ENCODE peak calls at places on chromosomes 16 and 17, in six cellular contexts. L is stomach; H is PC-9; E is neural progenitor cell; R is CD8-positive, alpha-beta T cell; D is GM13977. U is an unnamed sample.

GRCh38 chr17:57391076-57391825 is 134.9 kb downstream of the MSI2 start:
- DNase-seq in L (no peak), H (no peak), D (no peak), R (no peak), E (no peak), U (no peak)

GRCh38 chr16:67719778-67720144 is 645 bp upstream of the GFOD2 start:
- DNase-seq in D (peak), H (no peak), E (peak), R (no peak), L (no peak), U (no peak)

GRCh38 chr17:48915459-48916282 is 7.5 kb downstream of the UBE2Z start:
- DNase-seq in L (peak), D (peak), H (peak), R (no peak), E (no peak), U (peak)

GRCh38 chr17:40956401-40957254 is 10.1 kb downstream of the KRT39 start:
- DNase-seq in D (no peak), L (no peak), E (no peak), H (peak), R (no peak), U (no peak)

GRCh38 chr17:41620583-41621434 is 3.6 kb downstream of the KRT17 start:
- DNase-seq in R (no peak), E (no peak), L (no peak), H (no peak), D (no peak), U (no peak)

GRCh38 chr17:27222515-27222914 is 71.4 kb upstream of the WSB1 start:
- DNase-seq in E (no peak), L (no peak), R (no peak), H (no peak), D (no peak), U (no peak)

GRCh38 chr17:12519956-12520594 is 145.6 kb upstream of the MYOCD start:
- DNase-seq in L (no peak), D (no peak), E (no peak), R (no peak), H (no peak), U (no peak)

GRCh38 chr17:77503293-77503655 is 362.5 kb downstream of the SEC14L1 start:
- DNase-seq in E (no peak), L (no peak), H (no peak), D (no peak), R (no peak), U (no peak)

GRCh38 chr17:35373532-35373983 is at the start of gene SLFN11:
- DNase-seq in E (peak), H (no peak), L (peak), R (peak), D (peak), U (peak)

GRCh38 chr17:14359251-14359939 is 58.5 kb downstream of the HS3ST3B1 start:
- DNase-seq in H (no peak), L (no peak), R (no peak), D (no peak), E (no peak), U (peak)

GRCh38 chr17:69147460-69147859 is 5.8 kb upstream of the ABCA6 start:
- DNase-seq in H (no peak), E (no peak), R (no peak), L (no peak), D (no peak), U (no peak)

GRCh38 chr17:64009571-64010402 is 10.6 kb downstream of the ICAM2 start:
- DNase-seq in E (no peak), R (no peak), D (no peak), L (no peak), H (peak), U (no peak)

GRCh38 chr16:54503011-54503410 is 216.4 kb upstream of the IRX3 start:
- DNase-seq in H (no peak), R (no peak), L (no peak), E (no peak), D (no peak), U (no peak)

GRCh38 chr16:84600343-84601229 is 17.3 kb downstream of the COTL1 start:
- DNase-seq in H (no peak), L (no peak), D (peak), E (no peak), R (no peak), U (peak)

GRCh38 chr16:68216240-68216639 is 19.7 kb downstream of the ESRP2 start:
- DNase-seq in H (no peak), D (no peak), E (no peak), L (no peak), R (no peak), U (no peak)

GRCh38 chr17:51759260-51759659 is 399.3 kb downstream of the CA10 start:
- DNase-seq in R (no peak), L (no peak), D (no peak), H (no peak), E (no peak), U (no peak)

GRCh38 chr17:18179804-18180203 is 3.8 kb upstream of the ALKBH5 start:
- DNase-seq in D (no peak), H (no peak), E (no peak), L (no peak), R (no peak), U (no peak)

GRCh38 chr16:71358464-71359031 is at the start of gene CALB2:
- DNase-seq in R (peak), E (peak), H (peak), L (peak), D (peak), U (no peak)

GRCh38 chr17:45792995-45793755 is 9.1 kb downstream of the CRHR1 start:
- DNase-seq in L (no peak), D (no peak), H (no peak), R (no peak), E (no peak), U (no peak)

GRCh38 chr17:27496501-27496943 is 40.3 kb downstream of the KSR1 start:
- DNase-seq in H (no peak), R (no peak), L (peak), E (peak), D (no peak), U (no peak)

GRCh38 chr16:9199312-9199711 is 107.9 kb downstream of the HAPSTR1 start:
- DNase-seq in R (no peak), E (no peak), D (no peak), H (no peak), L (no peak), U (no peak)

GRCh38 chr17:79137791-79138190 is 63.2 kb downstream of the ENGASE start:
- DNase-seq in E (no peak), D (no peak), L (no peak), H (no peak), R (no peak), U (no peak)

GRCh38 chr16:70738083-70738977 is 52.5 kb upstream of the MTSS2 start:
- DNase-seq in D (peak), E (peak), H (no peak), L (peak), R (no peak), U (no peak)

GRCh38 chr16:73066927-73067670 is 19.2 kb upstream of the ZFHX3 start:
- DNase-seq in H (no peak), E (peak), R (no peak), D (no peak), L (no peak), U (no peak)

GRCh38 chr17:298791-299450 is 53.7 kb downstream of the RPH3AL start:
- DNase-seq in H (no peak), R (no peak), L (no peak), D (no peak), E (no peak), U (no peak)

GRCh38 chr16:17335826-17336492 is 134.8 kb downstream of the XYLT1 start:
- DNase-seq in R (no peak), H (no peak), E (no peak), D (no peak), L (no peak), U (no peak)

GRCh38 chr16:68227183-68227793 is 8.6 kb downstream of the ESRP2 start:
- DNase-seq in L (peak), E (no peak), D (peak), H (no peak), R (no peak), U (no peak)

DNA sequence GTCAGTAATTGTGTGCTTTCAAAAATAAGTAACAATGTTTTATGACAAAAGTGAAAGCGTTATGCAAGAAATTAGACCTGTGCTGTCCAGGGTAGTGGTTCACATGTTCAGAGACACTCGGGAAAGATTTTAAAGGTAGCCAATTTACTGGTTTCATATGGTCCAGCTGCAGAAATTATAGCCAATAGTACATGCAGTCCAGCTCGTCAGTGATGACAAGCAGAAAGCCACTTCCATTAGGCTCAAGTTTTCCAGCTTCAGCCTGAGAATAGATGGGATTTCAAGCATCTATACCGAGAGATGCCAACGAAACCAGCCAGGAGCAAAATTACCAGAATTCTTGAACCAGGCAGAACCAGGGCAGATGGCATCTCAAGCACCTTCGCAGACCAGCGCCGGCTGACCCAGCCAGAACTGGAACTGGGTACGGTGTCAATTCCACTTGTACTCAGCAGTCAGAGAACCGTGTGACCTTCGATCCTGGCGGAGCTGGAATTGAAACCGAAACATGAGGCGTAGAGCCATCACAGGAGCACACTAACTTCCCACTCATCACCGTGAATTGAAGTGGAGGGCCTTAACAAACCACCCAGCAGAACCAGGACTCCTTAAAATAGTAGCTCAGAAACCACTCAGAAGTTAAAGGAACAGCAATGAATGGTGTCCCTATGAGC is 207.9 kb upstream of the HSBP1 start:
- DNase-seq in H (no peak), D (no peak), L (no peak), E (no peak), R (no peak), U (no peak)
- TF ChIP-seq CTCF in H (no peak), D (no peak), L (no peak), E (no peak), R (no peak), U (no peak)

DNA sequence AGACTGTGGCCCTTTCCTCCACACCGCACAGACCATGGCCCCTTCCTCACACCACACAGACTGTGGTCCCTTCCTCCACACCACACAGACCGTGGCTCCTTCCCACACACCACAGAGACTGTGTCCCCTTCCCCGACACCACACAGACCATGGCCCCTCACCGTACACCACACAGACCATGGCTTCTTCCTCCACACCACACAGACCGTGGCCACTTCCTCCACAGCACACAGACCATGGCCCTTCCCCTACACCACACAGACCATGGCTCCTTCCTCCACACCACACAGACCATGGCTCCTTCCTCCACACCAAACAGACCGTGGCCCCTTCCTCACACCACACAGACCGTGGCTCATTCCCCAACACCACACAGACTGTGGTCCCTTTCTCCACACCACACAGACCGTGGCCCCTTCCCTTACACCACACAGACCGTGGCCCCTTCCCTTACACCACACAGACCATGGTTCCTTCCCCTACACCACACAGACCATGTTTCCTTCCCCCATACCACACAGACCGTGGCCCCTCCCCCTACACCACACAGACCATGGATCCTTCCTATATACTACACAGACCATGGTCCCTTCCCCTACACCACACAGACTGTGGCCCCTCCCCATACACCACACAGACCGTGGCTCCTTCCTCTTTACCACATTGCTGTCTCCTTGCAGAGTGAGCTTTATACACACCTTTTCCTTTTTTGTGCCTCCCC is 297.5 kb upstream of the FOXF1 start:
- DNase-seq in L (no peak), R (no peak), E (no peak), D (no peak), H (no peak), U (no peak)
- TF ChIP-seq CTCF in L (no peak), R (no peak), E (no peak), D (no peak), H (no peak), U (no peak)

GRCh38 chr17:50267074-50267841 is 7.0 kb upstream of the TMEM92 start:
- DNase-seq in E (no peak), H (peak), R (no peak), L (no peak), D (peak), U (no peak)

GRCh38 chr17:50268040-50268439 is 6.2 kb upstream of the TMEM92 start:
- DNase-seq in E (no peak), H (peak), R (no peak), L (no peak), D (no peak), U (no peak)

GRCh38 chr17:50265690-50266306 is 8.5 kb upstream of the TMEM92 start:
- DNase-seq in D (no peak), R (no peak), L (no peak), H (peak), E (no peak), U (no peak)

GRCh38 chr17:50265212-50265611 is 9.1 kb upstream of the TMEM92 start:
- DNase-seq in H (no peak), R (no peak), E (no peak), L (peak), D (no peak), U (no peak)

GRCh38 chr17:50266384-50267073 is 7.7 kb upstream of the TMEM92 start:
- DNase-seq in R (no peak), H (peak), E (no peak), L (peak), D (peak), U (no peak)
- TF ChIP-seq CTCF in R (no peak), H (no peak), E (no peak), L (no peak), D (no peak), U (no peak)

DNA sequence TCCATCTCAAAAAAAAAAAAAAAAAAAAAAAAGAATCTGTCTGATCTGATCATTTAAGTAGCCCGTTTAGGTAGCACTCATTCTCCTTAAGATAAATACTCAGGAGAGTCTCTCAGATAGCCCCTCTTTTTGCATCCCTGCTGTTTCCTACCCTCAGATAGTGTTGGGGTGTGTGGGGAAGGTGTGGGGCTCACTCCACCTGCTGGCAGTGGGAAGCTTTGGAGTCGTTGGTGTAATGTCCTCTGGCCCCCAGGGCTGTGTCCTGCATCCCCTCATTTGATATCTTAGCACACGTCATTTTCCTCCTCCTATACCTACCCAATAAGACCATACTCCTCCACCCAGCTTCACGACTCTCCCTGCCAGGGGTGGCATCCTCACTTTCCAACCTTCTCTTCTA is 20.5 kb upstream of the MYH10 start:
- DNase-seq in L (no peak), E (no peak), H (no peak), D (no peak), R (no peak), U (no peak)
- TF ChIP-seq CTCF in L (no peak), E (no peak), H (no peak), D (peak), R (no peak), U (peak)

GRCh38 chr16:27230562-27230991 is 27.3 kb downstream of the KDM8 start:
- DNase-seq in R (peak), H (no peak), E (no peak), D (no peak), L (peak), U (no peak)
- TF ChIP-seq CTCF in R (peak), H (no peak), E (peak), D (no peak), L (peak), U (no peak)

DNA sequence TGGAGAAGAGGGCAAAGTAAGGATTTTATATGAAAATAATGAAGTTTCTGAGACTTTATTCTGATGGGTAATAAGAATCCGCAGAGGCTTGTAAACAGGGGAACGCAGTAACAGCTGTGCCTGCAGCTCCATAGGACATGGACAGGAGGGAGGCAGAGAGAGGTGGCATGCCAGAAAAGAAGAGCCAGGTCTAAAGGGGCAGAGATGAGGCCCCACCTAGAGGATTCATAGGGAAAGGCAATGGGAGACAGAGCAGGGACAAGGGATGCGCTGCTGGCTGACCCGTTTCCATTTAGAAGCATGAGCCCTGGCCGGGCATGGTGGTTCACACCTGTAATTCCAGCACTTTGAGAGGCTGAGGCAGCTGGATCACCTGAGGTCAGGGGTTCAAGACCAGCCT is 340.3 kb upstream of the CDH5 start:
- DNase-seq in R (no peak), D (no peak), L (no peak), E (peak), H (no peak), U (no peak)
- TF ChIP-seq CTCF in R (no peak), D (no peak), L (no peak), E (peak), H (no peak), U (no peak)

GRCh38 chr17:75242461-75243042 is 18.9 kb downstream of the GGA3 start:
- DNase-seq in L (no peak), R (no peak), E (no peak), D (no peak), H (no peak), U (peak)
- TF ChIP-seq CTCF in L (no peak), R (no peak), E (no peak), D (no peak), H (no peak), U (peak)

U was measured in GM12864.